ENCODE peak calls at places on chromosomes 4 and X, in nine cellular contexts. P, Q, C, T, F, M, G, V and U are unnamed samples.

GRCh38 chr4:170610464-170610863 is 520.7 kb upstream of the AADAT start:
- DNase-seq in C (no peak), T (no peak), M (no peak), P (no peak), V (no peak), G (no peak), Q (no peak), F (no peak), U (no peak)

GRCh38 chr4:89939464-89939863 is 44.8 kb downstream of the MMRN1 start:
- DNase-seq in G (no peak), M (no peak), F (no peak), P (no peak), T (no peak), V (no peak), C (peak), Q (no peak), U (no peak)

GRCh38 chr4:7890635-7891393 is 48.8 kb downstream of the AFAP1 start:
- DNase-seq in M (peak), V (no peak), F (peak), P (peak), T (peak), Q (peak), C (no peak), G (no peak), U (peak)

GRCh38 chrX:147476008-147476407 is 435.7 kb upstream of the FMR1 start:
- DNase-seq in V (no peak), G (no peak), C (peak), P (no peak), T (peak), Q (no peak), M (no peak), F (no peak), U (no peak)

GRCh38 chrX:41909068-41909467 is 14.3 kb downstream of the CASK start:
- DNase-seq in M (no peak), T (no peak), F (no peak), Q (no peak), G (no peak), V (no peak), C (no peak), P (no peak), U (no peak)

GRCh38 chr4:39151120-39151713 is 31.1 kb upstream of the WDR19 start:
- DNase-seq in G (peak), V (no peak), C (no peak), F (peak), M (peak), P (peak), Q (peak), T (no peak), U (peak)

GRCh38 chrX:119015407-119016242 is 41.2 kb downstream of the LONRF3 start:
- DNase-seq in M (peak), F (peak), G (peak), Q (peak), V (peak), C (peak), T (peak), P (peak), U (peak)

GRCh38 chr4:88062843-88063242 is 55.4 kb downstream of the PKD2 start:
- DNase-seq in T (no peak), G (no peak), C (no peak), V (no peak), P (no peak), Q (no peak), F (no peak), M (no peak), U (no peak)

GRCh38 chrX:151722241-151722846 is 6.5 kb downstream of the FATE1 start:
- DNase-seq in F (peak), Q (peak), M (peak), G (no peak), C (peak), P (peak), V (peak), T (peak), U (no peak)

GRCh38 chrX:103614999-103615398 is 7.2 kb downstream of the TCEAL3 start:
- DNase-seq in F (no peak), P (peak), C (no peak), V (no peak), Q (peak), G (no peak), M (no peak), T (no peak), U (peak)

DNA sequence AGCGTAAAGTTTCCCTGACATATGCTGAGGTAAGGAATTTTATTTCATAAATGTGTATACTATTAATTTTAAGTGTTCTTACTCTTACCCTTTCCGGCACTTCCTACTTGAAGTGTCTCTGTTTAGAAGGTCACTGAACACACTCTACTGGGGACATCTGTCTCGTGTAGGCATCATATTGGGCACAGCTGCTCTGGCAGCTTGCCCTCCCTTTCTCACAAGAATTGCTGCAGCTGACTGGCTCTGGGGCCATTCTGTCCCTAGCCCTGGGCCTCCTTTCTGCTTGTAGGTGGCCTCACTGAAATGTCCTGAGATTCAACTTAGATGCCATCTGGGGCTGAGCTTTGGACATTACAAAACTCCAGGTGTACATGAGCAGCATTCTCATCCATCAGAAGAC is 49.5 kb downstream of the SMAD1 start:
- DNase-seq in P (peak), C (peak), G (no peak), F (no peak), M (no peak), V (peak), Q (no peak), T (no peak), U (no peak)
- TF ChIP-seq CTCF in P (no peak), C (no peak), G (no peak), F (no peak), M (no peak), V (no peak), Q (no peak), T (no peak), U (no peak)

GRCh38 chrX:121579016-121579760 is 531.8 kb downstream of the GLUD2 start:
- DNase-seq in C (no peak), Q (peak), G (no peak), P (peak), F (peak), M (peak), V (no peak), T (peak), U (no peak)

DNA sequence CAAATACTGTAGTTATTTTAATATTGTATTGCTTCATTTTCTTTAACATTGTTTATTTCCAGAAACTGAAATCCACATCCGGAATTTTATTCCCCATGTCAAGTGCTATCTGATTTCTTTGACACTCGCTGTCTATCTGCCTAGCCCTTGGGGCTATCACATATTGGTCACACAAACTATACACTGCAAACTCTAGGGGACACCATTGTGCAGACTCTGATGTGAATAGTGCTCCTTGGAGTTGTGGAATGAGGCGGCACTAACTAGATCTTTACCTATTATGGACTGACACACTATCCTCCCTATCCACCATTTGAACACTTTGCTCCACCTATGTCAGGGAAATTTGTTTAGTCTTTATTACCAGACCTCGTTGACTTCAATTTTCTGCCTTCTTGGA is 534.5 kb downstream of the GLUD2 start:
- DNase-seq in F (no peak), P (no peak), M (no peak), Q (no peak), T (no peak), V (no peak), C (no peak), G (no peak), U (no peak)
- TF ChIP-seq CTCF in F (no peak), P (no peak), M (no peak), Q (no peak), T (no peak), V (no peak), C (no peak), G (no peak), U (no peak)

GRCh38 chr4:107098403-107098802 is 62.3 kb upstream of the DKK2 start:
- DNase-seq in C (no peak), G (no peak), P (no peak), M (no peak), Q (no peak), V (no peak), T (no peak), F (no peak), U (no peak)

GRCh38 chr4:107094976-107095375 is 58.9 kb upstream of the DKK2 start:
- DNase-seq in M (no peak), G (no peak), C (no peak), P (peak), Q (peak), V (no peak), T (no peak), F (peak), U (no peak)

GRCh38 chr4:107094332-107094731 is 58.2 kb upstream of the DKK2 start:
- DNase-seq in C (no peak), G (no peak), Q (peak), M (peak), F (peak), V (no peak), P (peak), T (no peak), U (peak)
- TF ChIP-seq CTCF in C (no peak), G (peak), Q (peak), M (peak), F (peak), V (no peak), P (peak), T (no peak), U (peak)

DNA sequence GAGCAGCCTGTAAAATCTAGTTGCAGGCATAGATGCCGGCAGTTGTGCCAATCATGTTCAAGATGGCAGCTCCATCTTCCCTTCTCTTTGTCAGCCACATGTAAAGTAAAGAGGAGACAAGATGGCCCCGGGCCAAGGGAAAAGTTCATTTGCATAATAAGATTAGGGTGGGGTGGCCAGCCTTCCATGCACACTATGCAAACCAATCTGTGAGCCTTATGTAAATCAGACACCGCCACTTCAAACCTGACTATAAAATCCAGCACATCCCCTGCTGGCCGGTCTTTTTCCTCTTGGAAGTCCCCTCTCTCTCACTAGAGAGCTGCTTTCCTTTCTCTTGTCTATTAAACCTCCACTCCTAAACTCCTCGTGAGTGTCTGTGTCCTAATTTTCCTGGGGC is 78.9 kb upstream of the CBR4 start:
- DNase-seq in M (no peak), Q (no peak), P (no peak), T (no peak), V (no peak), G (no peak), F (no peak), C (no peak), U (no peak)
- TF ChIP-seq CTCF in M (no peak), Q (no peak), P (no peak), T (no peak), V (no peak), G (no peak), F (no peak), C (no peak), U (no peak)

GRCh38 chr4:82890913-82891727 is at the start of gene SEC31A:
- DNase-seq in T (peak), G (peak), F (peak), M (peak), V (peak), C (peak), P (peak), Q (peak), U (peak)
- TF ChIP-seq CTCF in T (no peak), G (peak), F (no peak), M (no peak), V (peak), C (no peak), P (no peak), Q (no peak), U (peak)

GRCh38 chr4:121071640-121072037 is 696 bp downstream of the NDNF start:
- DNase-seq in V (no peak), M (no peak), Q (no peak), F (no peak), C (no peak), G (no peak), T (no peak), P (no peak), U (no peak)
- TF ChIP-seq CTCF in V (no peak), M (no peak), Q (no peak), F (no peak), C (no peak), G (no peak), T (no peak), P (no peak), U (no peak)

GRCh38 chr4:68577590-68577989 is 1.5 kb upstream of the UGT2B17 start:
- DNase-seq in Q (no peak), G (no peak), V (no peak), C (no peak), F (no peak), M (no peak), T (no peak), P (no peak), U (no peak)
- TF ChIP-seq CTCF in Q (no peak), G (no peak), V (no peak), C (no peak), F (no peak), M (no peak), T (no peak), P (no peak), U (no peak)

DNA sequence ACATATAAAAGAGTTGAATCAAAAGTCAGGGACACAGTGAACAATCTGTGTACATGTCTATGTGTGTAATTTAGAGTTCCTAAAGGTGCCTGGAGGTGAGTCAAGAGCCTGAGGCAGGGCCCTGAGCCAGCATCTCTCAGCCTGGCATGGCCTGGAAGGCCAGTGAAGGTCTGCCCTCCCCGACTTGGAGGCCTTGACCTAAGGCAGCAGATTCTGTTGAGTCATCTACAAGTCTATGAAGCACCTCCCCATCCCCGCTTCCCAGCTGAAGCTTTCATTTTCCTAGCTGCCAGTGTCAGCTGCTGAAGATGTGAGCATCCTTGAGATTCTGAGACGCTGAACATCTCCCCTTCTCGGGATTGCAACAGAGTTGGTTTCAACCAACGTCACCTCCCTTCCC is 583.9 kb downstream of the BCOR start:
- DNase-seq in M (no peak), Q (no peak), C (no peak), P (peak), V (no peak), G (no peak), F (no peak), T (peak), U (no peak)
- TF ChIP-seq CTCF in M (no peak), Q (no peak), C (no peak), P (no peak), V (no peak), G (no peak), F (no peak), T (no peak), U (no peak)